ENCODE peak calls at places on chromosomes 11 and 22, in eight cellular contexts. N, F, L, J, B, C, W and G are unnamed samples.

GRCh38 chr22:26431151-26431995 is 2.3 kb downstream of the ASPHD2 start:
- DNase-seq in N (no peak), F (no peak), L (no peak), J (no peak), B (no peak), C (no peak), W (no peak), G (no peak)

GRCh38 chr22:43266117-43266516 is 77.1 kb downstream of the SCUBE1 start:
- DNase-seq in N (no peak), F (no peak), L (no peak), J (no peak), B (no peak), C (no peak), W (no peak), G (no peak)

GRCh38 chr22:19644314-19645223 is 69.7 kb upstream of the SEPTIN5 start:
- DNase-seq in N (no peak), F (no peak), L (peak; percentile 28), J (no peak), B (peak; percentile 41), C (no peak), W (no peak), G (no peak)

GRCh38 chr11:73335204-73335923 is 27.3 kb downstream of the ARHGEF17 start:
- DNase-seq in N (peak; percentile 52), F (peak; percentile 33), L (peak; percentile 82), J (peak; percentile 94), B (peak; percentile 91), C (peak; percentile 92), W (peak; percentile 81), G (peak; percentile 68)

GRCh38 chr22:37690901-37691504 is 4.9 kb downstream of the NOL12 start:
- DNase-seq in N (no peak), F (no peak), L (no peak), J (peak; percentile 14), B (no peak), C (no peak), W (no peak), G (no peak)

GRCh38 chr11:65056999-65057398 is 1.4 kb downstream of the NAALADL1 start:
- DNase-seq in N (no peak), F (no peak), L (no peak), J (no peak), B (no peak), C (no peak), W (no peak), G (no peak)

GRCh38 chr11:19988598-19988997 is 171.7 kb downstream of the DBX1 start:
- DNase-seq in N (no peak), F (peak; percentile 13), L (peak; percentile 73), J (peak; percentile 25), B (peak; percentile 82), C (peak; percentile 45), W (peak; percentile 55), G (no peak)

GRCh38 chr22:30261134-30261533 is 5.5 kb downstream of the OSM start:
- DNase-seq in N (no peak), F (no peak), L (no peak), J (no peak), B (no peak), C (no peak), W (no peak), G (no peak)

GRCh38 chr11:128324531-128325141 is 262.7 kb downstream of the ETS1 start:
- DNase-seq in N (peak; percentile 82), F (no peak), L (no peak), J (no peak), B (no peak), C (no peak), W (no peak), G (peak; percentile 92)

GRCh38 chr11:27558401-27558800 is 51.8 kb upstream of the LIN7C start:
- DNase-seq in N (no peak), F (no peak), L (no peak), J (no peak), B (no peak), C (no peak), W (no peak), G (no peak)

GRCh38 chr11:116224154-116224888 is 548.5 kb downstream of the BUD13 start:
- DNase-seq in N (no peak), F (peak; percentile 6), L (peak; percentile 57), J (peak; percentile 51), B (no peak), C (peak; percentile 37), W (no peak), G (peak; percentile 16)

GRCh38 chr11:120061036-120061760 is 76.7 kb downstream of the TRIM29 start:
- DNase-seq in N (no peak), F (no peak), L (no peak), J (no peak), B (no peak), C (no peak), W (no peak), G (no peak)

GRCh38 chr11:91396243-91397133 is 828.1 kb upstream of the FAT3 start:
- DNase-seq in N (no peak), F (no peak), L (no peak), J (peak; percentile 93), B (no peak), C (no peak), W (no peak), G (no peak)

GRCh38 chr11:86785576-86785975 is 14.8 kb upstream of the PRSS23 start:
- DNase-seq in N (no peak), F (no peak), L (no peak), J (no peak), B (no peak), C (no peak), W (no peak), G (no peak)

GRCh38 chr22:30838111-30838510 is 130.5 kb downstream of the MORC2 start:
- DNase-seq in N (no peak), F (no peak), L (no peak), J (peak; percentile 8), B (no peak), C (no peak), W (no peak), G (no peak)

GRCh38 chr22:25492950-25493790 is 71.3 kb upstream of the GRK3 start:
- DNase-seq in N (no peak), F (no peak), L (no peak), J (no peak), B (no peak), C (no peak), W (no peak), G (no peak)

GRCh38 chr22:47690586-47690985 is 928.1 kb downstream of the TBC1D22A start:
- DNase-seq in N (no peak), F (no peak), L (no peak), J (no peak), B (no peak), C (no peak), W (no peak), G (no peak)

GRCh38 chr22:47687776-47688175 is 925.3 kb downstream of the TBC1D22A start:
- DNase-seq in N (no peak), F (no peak), L (no peak), J (no peak), B (no peak), C (no peak), W (no peak), G (no peak)

GRCh38 chr22:47686594-47687363 is 924.3 kb downstream of the TBC1D22A start:
- DNase-seq in N (no peak), F (no peak), L (no peak), J (no peak), B (no peak), C (no peak), W (no peak), G (no peak)

GRCh38 chr22:47690166-47690565 is 927.7 kb downstream of the TBC1D22A start:
- DNase-seq in N (no peak), F (no peak), L (no peak), J (no peak), B (no peak), C (no peak), W (no peak), G (no peak)

DNA sequence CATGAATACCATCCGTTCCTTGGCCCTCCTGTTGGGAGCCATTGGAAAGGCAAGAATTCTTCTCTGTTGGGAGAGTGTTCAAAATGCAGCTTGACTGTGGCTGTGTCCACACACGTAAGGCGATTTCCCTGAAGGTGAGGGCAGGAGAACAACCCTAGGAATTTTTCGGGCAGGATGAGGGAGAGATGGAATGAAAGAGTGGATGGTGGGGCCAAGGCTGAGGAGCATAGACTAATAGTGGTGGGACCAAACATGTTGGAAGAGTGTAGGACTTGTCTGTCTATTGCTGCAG is 924.9 kb downstream of the TBC1D22A start:
- DNase-seq in N (no peak), F (no peak), L (no peak), J (no peak), B (no peak), C (no peak), W (no peak), G (no peak)
- H3K9me3 ChIP-seq in N (peaks cover 7% of the 10 kb centered on the region), F (peaks cover 5% of the 10 kb centered on the region), L (no peaks in the 10 kb centered on the region), J (no peaks in the 10 kb centered on the region), B (peaks cover 5% of the 10 kb centered on the region), C (no peaks in the 10 kb centered on the region), W (peaks cover 5% of the 10 kb centered on the region), G (no peaks in the 10 kb centered on the region)

GRCh38 chr11:41983458-41983857 is 524.0 kb upstream of the LRRC4C start:
- DNase-seq in N (no peak), F (no peak), L (no peak), J (peak; percentile 47), B (no peak), C (no peak), W (no peak), G (no peak)

GRCh38 chr11:41985799-41986198 is 526.3 kb upstream of the LRRC4C start:
- DNase-seq in N (no peak), F (no peak), L (no peak), J (no peak), B (no peak), C (no peak), W (no peak), G (no peak)

GRCh38 chr11:41989800-41990380 is 530.4 kb upstream of the LRRC4C start:
- DNase-seq in N (no peak), F (no peak), L (no peak), J (peak; percentile 50), B (no peak), C (no peak), W (no peak), G (no peak)

GRCh38 chr11:41984023-41984422 is 524.6 kb upstream of the LRRC4C start:
- DNase-seq in N (no peak), F (no peak), L (no peak), J (no peak), B (no peak), C (no peak), W (no peak), G (no peak)

GRCh38 chr11:41989173-41989572 is 529.7 kb upstream of the LRRC4C start:
- DNase-seq in N (no peak), F (no peak), L (no peak), J (no peak), B (no peak), C (no peak), W (no peak), G (no peak)
- H3K9me3 ChIP-seq in N (no peaks in the 10 kb centered on the region), F (peaks cover 7% of the 10 kb centered on the region), L (no peaks in the 10 kb centered on the region), J (no peaks in the 10 kb centered on the region), B (no peaks in the 10 kb centered on the region), C (no peaks in the 10 kb centered on the region), W (no peaks in the 10 kb centered on the region), G (no peaks in the 10 kb centered on the region)

DNA sequence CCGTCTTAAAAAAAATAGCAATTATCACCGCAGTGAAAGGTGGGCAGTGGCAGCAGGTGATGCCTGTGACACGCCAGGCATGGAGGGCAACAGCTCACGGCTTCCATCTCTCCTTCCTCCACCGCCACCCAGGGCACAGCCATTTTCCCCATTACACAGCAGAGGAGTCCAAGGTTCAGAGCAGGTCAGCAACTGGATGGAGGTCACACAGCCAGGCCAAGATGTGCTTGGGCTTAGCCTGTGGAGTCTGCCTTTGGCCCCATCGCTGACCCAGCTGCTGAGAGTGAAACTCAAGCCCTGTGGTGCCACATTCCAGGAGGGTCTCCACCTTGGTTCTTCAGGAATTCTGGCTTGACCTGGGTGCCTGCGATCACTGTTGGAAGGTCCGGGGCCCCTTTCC is 411.1 kb downstream of the SHANK2 start:
- DNase-seq in N (no peak), F (no peak), L (no peak), J (no peak), B (no peak), C (no peak), W (no peak), G (no peak)
- H3K9me3 ChIP-seq in N (no peaks in the 10 kb centered on the region), F (no peaks in the 10 kb centered on the region), L (no peaks in the 10 kb centered on the region), J (no peaks in the 10 kb centered on the region), B (no peaks in the 10 kb centered on the region), C (peaks cover 3% of the 10 kb centered on the region), W (no peaks in the 10 kb centered on the region), G (no peaks in the 10 kb centered on the region)

GRCh38 chr11:67535577-67535976 is 12.3 kb upstream of the CABP2 start:
- DNase-seq in N (no peak), F (no peak), L (no peak), J (no peak), B (no peak), C (no peak), W (no peak), G (no peak)
- H3K9me3 ChIP-seq in N (no peaks in the 10 kb centered on the region), F (peaks cover 13% of the 10 kb centered on the region), L (peaks cover 13% of the 10 kb centered on the region), J (peaks cover 27% of the 10 kb centered on the region), B (peaks cover 5% of the 10 kb centered on the region), C (no peaks in the 10 kb centered on the region), W (peaks cover 3% of the 10 kb centered on the region), G (no peaks in the 10 kb centered on the region)